ENCODE peak calls at places on chromosome 21, in five cellular contexts. L is SK-N-MC, K is GM23338, H is HCT116, P is stomach. N is an unnamed sample.

GRCh38 chr21:39386194-39386593 is 37.3 kb upstream of the HMGN1 start:
- DNase-seq in L (no peak), K (no peak), H (no peak), P (peak), N (no peak)

GRCh38 chr21:41752231-41752681 is 14.6 kb downstream of the RIPK4 start:
- DNase-seq in L (no peak), K (no peak), H (no peak), P (no peak), N (no peak)

GRCh38 chr21:16800536-16800935 is 712.3 kb upstream of the CXADR start:
- DNase-seq in L (no peak), K (no peak), H (no peak), P (no peak), N (no peak)

GRCh38 chr21:43287974-43288755 is 119.4 kb downstream of the CRYAA start:
- DNase-seq in L (no peak), K (no peak), H (no peak), P (peak), N (no peak)

GRCh38 chr21:44557491-44558328 is 885 bp downstream of the KRTAP10-3 start:
- DNase-seq in L (no peak), K (no peak), H (no peak), P (peak), N (no peak)

GRCh38 chr21:44710756-44711326 is 531 bp downstream of the TSPEAR start:
- DNase-seq in L (no peak), K (peak), H (no peak), P (no peak), N (no peak)

GRCh38 chr21:25568230-25568629 is 39.1 kb downstream of the MRPL39 start:
- DNase-seq in L (no peak), K (peak), H (no peak), P (no peak), N (no peak)

GRCh38 chr21:46598563-46599250 is 6.2 kb downstream of the S100B start:
- DNase-seq in L (no peak), K (no peak), H (no peak), P (no peak), N (no peak)

GRCh38 chr21:42366292-42367010 is at the start of gene TFF1:
- DNase-seq in L (no peak), K (no peak), H (no peak), P (peak), N (no peak)

GRCh38 chr21:45525153-45525909 is 16.9 kb downstream of the SLC19A1 start:
- DNase-seq in L (no peak), K (no peak), H (no peak), P (peak), N (no peak)

GRCh38 chr21:45460011-45460565 is 55.1 kb downstream of the COL18A1 start:
- DNase-seq in L (no peak), K (no peak), H (no peak), P (no peak), N (no peak)

GRCh38 chr21:15552914-15553491 is 176.8 kb upstream of the USP25 start:
- DNase-seq in L (no peak), K (peak), H (no peak), P (no peak), N (no peak)

GRCh38 chr21:34074283-34075098 is 1.1 kb downstream of the MRPS6 start:
- DNase-seq in L (no peak), K (peak), H (no peak), P (no peak), N (no peak)

GRCh38 chr21:41611966-41612606 is 104.1 kb upstream of the TMPRSS2 start:
- DNase-seq in L (no peak), K (peak), H (peak), P (peak), N (no peak)

GRCh38 chr21:38478782-38479181 is 19.5 kb downstream of the ERG start:
- DNase-seq in L (no peak), K (no peak), H (no peak), P (no peak), N (no peak)

GRCh38 chr21:17690078-17690494 is 77.4 kb upstream of the BTG3 start:
- DNase-seq in L (no peak), K (no peak), H (no peak), P (no peak), N (no peak)

GRCh38 chr21:42201615-42202161 is 17.3 kb upstream of the ABCG1 start:
- DNase-seq in L (no peak), K (no peak), H (no peak), P (no peak), N (no peak)

GRCh38 chr21:41659791-41660560 is 106.9 kb downstream of the RIPK4 start:
- DNase-seq in L (no peak), K (no peak), H (no peak), P (no peak), N (no peak)

GRCh38 chr21:19771881-19772280 is 1226.3 kb upstream of the NCAM2 start:
- DNase-seq in L (no peak), K (no peak), H (no peak), P (no peak), N (no peak)

GRCh38 chr21:45308211-45309068 is 20.7 kb upstream of the POFUT2 start:
- DNase-seq in L (no peak), K (no peak), H (no peak), P (no peak), N (no peak)

GRCh38 chr21:37459575-37459974 is 93.0 kb downstream of the DYRK1A start:
- DNase-seq in L (no peak), K (no peak), H (no peak), P (no peak), N (no peak)

GRCh38 chr21:45416619-45417018 is 11.7 kb downstream of the COL18A1 start:
- DNase-seq in L (no peak), K (peak), H (no peak), P (no peak), N (no peak)

GRCh38 chr21:38241029-38241740 is 15.6 kb upstream of the KCNJ15 start:
- DNase-seq in L (no peak), K (no peak), H (no peak), P (no peak), N (no peak)

GRCh38 chr21:42474043-42474831 is 21.8 kb downstream of the RSPH1 start:
- DNase-seq in L (no peak), K (peak), H (peak), P (peak), N (no peak)

GRCh38 chr21:38544681-38545080 is 46.4 kb upstream of the ERG start:
- DNase-seq in L (no peak), K (no peak), H (no peak), P (no peak), N (no peak)

GRCh38 chr21:42097274-42097673 is 26.2 kb downstream of the UMODL1 start:
- DNase-seq in L (no peak), K (no peak), H (no peak), P (no peak), N (no peak)

GRCh38 chr21:38434913-38435533 is 63.3 kb downstream of the ERG start:
- DNase-seq in L (no peak), K (no peak), H (no peak), P (no peak), N (no peak)

GRCh38 chr21:36141513-36141925 is 6.6 kb downstream of the CBR3 start:
- DNase-seq in L (no peak), K (peak), H (peak), P (peak), N (peak)

GRCh38 chr21:36134820-36135390 is at the start of gene CBR3:
- DNase-seq in L (no peak), K (peak), H (no peak), P (peak), N (no peak)

GRCh38 chr21:36132691-36133090 is 2.2 kb upstream of the CBR3 start:
- DNase-seq in L (no peak), K (no peak), H (no peak), P (no peak), N (no peak)

GRCh38 chr21:36135391-36136094 is 664 bp downstream of the CBR3 start:
- DNase-seq in L (peak), K (peak), H (no peak), P (peak), N (peak)
- TF ChIP-seq POLR2AphosphoS5 in L (peak), K (no peak), H (no peak), P (peak), N (no peak)

GRCh38 chr21:35543746-35544145 is 494.6 kb upstream of the RUNX1 start:
- DNase-seq in L (no peak), K (no peak), H (no peak), P (no peak), N (no peak)

GRCh38 chr21:35540950-35541632 is 492.0 kb upstream of the RUNX1 start:
- DNase-seq in L (no peak), K (no peak), H (no peak), P (no peak), N (no peak)
- TF ChIP-seq POLR2AphosphoS5 in L (no peak), K (no peak), H (no peak), P (no peak), N (no peak)

DNA sequence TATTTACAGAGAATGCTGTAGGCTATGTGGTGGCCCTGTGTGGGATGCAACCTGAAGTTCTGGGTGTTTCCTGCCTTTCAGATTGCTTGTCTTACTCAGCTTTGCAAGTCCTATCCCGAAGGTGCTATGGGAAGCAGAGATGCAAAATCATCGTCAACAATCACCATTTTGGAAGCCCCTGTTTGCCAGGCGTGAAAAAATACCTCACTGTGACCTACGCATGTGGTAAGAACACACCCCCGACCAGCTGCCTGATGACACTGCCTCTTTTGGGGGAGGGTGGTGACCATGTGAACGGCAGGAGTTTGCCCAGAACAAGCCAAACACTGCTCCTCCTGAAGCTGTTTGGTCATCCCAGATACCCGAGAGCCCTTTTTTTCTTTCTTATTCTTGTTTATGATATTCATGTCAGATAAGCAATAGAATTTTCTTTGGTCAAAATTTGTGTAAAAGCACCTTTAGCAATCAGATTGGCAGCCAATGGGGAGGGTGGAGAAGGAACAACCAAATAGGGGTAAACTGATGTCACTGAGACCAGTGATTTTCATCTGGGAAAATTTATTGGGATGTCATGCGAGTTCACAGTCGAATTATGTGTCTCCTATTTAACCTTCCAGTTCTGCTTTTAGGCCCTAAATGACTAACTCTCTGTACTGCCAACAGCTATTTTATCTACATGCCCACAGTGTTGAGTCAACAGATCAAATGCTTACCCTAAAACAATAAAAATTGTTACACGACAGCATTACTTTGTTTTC is 82.6 kb downstream of the EVA1C start:
- DNase-seq in L (no peak), K (peak), H (no peak), P (no peak), N (no peak)
- TF ChIP-seq POLR2AphosphoS5 in L (no peak), K (no peak), H (no peak), P (no peak), N (no peak)

DNA sequence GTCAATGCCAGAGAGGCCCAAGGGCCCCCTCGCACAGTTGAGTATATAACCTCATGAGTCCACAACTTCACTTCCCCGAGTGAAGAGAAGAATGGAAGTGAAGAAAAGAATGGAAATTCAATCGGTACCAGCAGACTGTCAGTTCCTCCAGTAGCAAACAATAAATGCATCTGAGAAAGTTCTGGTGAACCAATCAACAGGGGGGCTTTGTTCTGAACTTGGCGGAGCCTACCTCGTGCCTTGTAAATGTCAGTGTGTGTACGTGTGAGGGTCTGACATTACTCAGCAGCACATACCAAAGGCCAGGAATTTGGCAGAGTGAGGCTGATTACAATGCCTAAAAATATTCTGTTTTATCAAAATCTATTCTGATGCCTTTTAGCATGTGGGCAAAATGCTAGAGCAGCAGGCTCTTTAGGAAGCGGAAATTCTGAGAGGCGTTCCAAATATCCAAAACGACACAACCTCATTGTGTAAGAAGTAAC is 238.5 kb downstream of the LTN1 start:
- DNase-seq in L (no peak), K (no peak), H (no peak), P (no peak), N (no peak)
- TF ChIP-seq POLR2AphosphoS5 in L (no peak), K (no peak), H (no peak), P (peak), N (no peak)